ENCODE peak calls at places on chromosomes 1 and 21, in seven cellular contexts. Q is HuH-7; D is AG04449; C is smooth muscle cell of the brain vasculature; P is stimulated activated CD8-positive, alpha-beta memory T cell treated with anti-CD3 and anti-CD28 coated beads, Interleukin-7, amount 100 ng/mL, for 1 hour; J is amygdala; N is stimulated activated CD4-positive, alpha-beta T cell treated with anti-CD3 and anti-CD28 coated beads, Interleukin-4, amount 100 ng/mL, for 48 hours. T is an unnamed sample.

GRCh38 chr1:233090706-233091494 is 140.5 kb downstream of the NTPCR start:
- DNase-seq in P (no peak), D (no peak), N (no peak), J (no peak), C (no peak), Q (no peak), T (no peak)

GRCh38 chr1:116161390-116161789 is 50.2 kb downstream of the MAB21L3 start:
- DNase-seq in C (no peak), D (no peak), J (no peak), Q (no peak), P (no peak), N (no peak), T (no peak)

GRCh38 chr21:33268736-33269441 is 2.7 kb downstream of the IL10RB start:
- DNase-seq in J (no peak), N (peak), P (peak), D (no peak), Q (no peak), C (no peak), T (no peak)

GRCh38 chr1:147600119-147601111 is 59.1 kb downstream of the BCL9 start:
- DNase-seq in C (no peak), P (no peak), J (no peak), D (no peak), Q (peak), N (peak), T (no peak)

GRCh38 chr1:218079379-218079778 is 205.7 kb upstream of the RRP15 start:
- DNase-seq in D (no peak), J (no peak), Q (no peak), N (no peak), C (no peak), P (no peak), T (no peak)

GRCh38 chr1:187517508-187517907 is 688.8 kb downstream of the PLA2G4A start:
- DNase-seq in J (no peak), N (no peak), P (no peak), C (no peak), Q (peak), D (no peak), T (no peak)

GRCh38 chr1:234768569-234769283 is 158.7 kb upstream of the IRF2BP2 start:
- DNase-seq in P (no peak), N (peak), D (no peak), Q (no peak), J (no peak), C (no peak), T (no peak)

GRCh38 chr1:155082301-155082940 is 3.8 kb downstream of the EFNA3 start:
- DNase-seq in C (no peak), P (no peak), J (no peak), N (no peak), Q (no peak), D (no peak), T (no peak)

GRCh38 chr1:116408193-116408592 is 35.1 kb downstream of the ATP1A1 start:
- DNase-seq in J (no peak), D (no peak), C (no peak), Q (no peak), P (no peak), N (no peak), T (no peak)

GRCh38 chr1:145983959-145984830 is 12.2 kb downstream of the TXNIP start:
- DNase-seq in J (no peak), C (no peak), Q (no peak), D (no peak), P (no peak), N (no peak), T (no peak)

GRCh38 chr21:26140185-26140584 is 30.4 kb downstream of the APP start:
- DNase-seq in N (no peak), D (peak), P (no peak), J (no peak), Q (peak), C (no peak), T (peak)

GRCh38 chr1:214637722-214638473 is 34.9 kb downstream of the CENPF start:
- DNase-seq in Q (no peak), C (peak), D (no peak), N (peak), J (no peak), P (no peak), T (no peak)

GRCh38 chr1:94358630-94359599 is 59.3 kb upstream of the ABCD3 start:
- DNase-seq in N (no peak), J (no peak), C (no peak), P (no peak), D (no peak), Q (no peak), T (no peak)

GRCh38 chr1:210738256-210738655 is 395.7 kb downstream of the KCNH1 start:
- DNase-seq in D (no peak), J (no peak), P (no peak), C (no peak), Q (no peak), N (no peak), T (no peak)

GRCh38 chr1:43276673-43277072 is 6.9 kb downstream of the TMEM125 start:
- DNase-seq in C (no peak), D (no peak), N (no peak), P (no peak), J (no peak), Q (peak), T (no peak)

T was measured in glomerular endothelial cell.